ENCODE peak calls at places on chromosomes 12 and 14, in seven cellular contexts. L is neural crest cell, Z is HEK293T, S is left cardiac atrium, A is cardiac muscle cell, I is RWPE1, F is NCI-H2081. H is an unnamed sample.

GRCh38 chr14:69996197-69996596 is 117.0 kb downstream of the SMOC1 start:
- DNase-seq in L (no peak), Z (no peak), S (no peak), A (peak; percentile 36), I (peak; percentile 79), F (no peak), H (no peak)

GRCh38 chr12:131830335-131831020 is 2.3 kb downstream of the MMP17 start:
- DNase-seq in L (peak; percentile 76), Z (peak; percentile 72), S (peak; percentile 82), A (peak; percentile 93), I (peak; percentile 63), F (peak; percentile 74), H (peak; percentile 40)

GRCh38 chr12:120466560-120467315 is 2.8 kb downstream of the SRSF9 start:
- DNase-seq in L (peak; percentile 55), Z (no peak), S (no peak), A (peak; percentile 59), I (no peak), F (peak; percentile 26), H (no peak)

GRCh38 chr12:119182701-119183493 is 4.2 kb downstream of the HSPB8 start:
- DNase-seq in L (no peak), Z (no peak), S (peak; percentile 45), A (peak; percentile 85), I (no peak), F (no peak), H (no peak)

GRCh38 chr12:121218588-121219352 is 8.8 kb downstream of the P2RX4 start:
- DNase-seq in L (no peak), Z (no peak), S (no peak), A (no peak), I (no peak), F (no peak), H (no peak)

GRCh38 chr12:99611117-99611516 is 36.4 kb upstream of the GARIN6 start:
- DNase-seq in L (no peak), Z (no peak), S (no peak), A (peak; percentile 4), I (no peak), F (no peak), H (no peak)

GRCh38 chr14:105357626-105358025 is 40.7 kb upstream of the TEX22 start:
- DNase-seq in L (no peak), Z (no peak), S (peak; percentile 24), A (no peak), I (no peak), F (no peak), H (no peak)

GRCh38 chr12:4809449-4810218 is 89.4 kb downstream of the GALNT8 start:
- DNase-seq in L (peak; percentile 25), Z (peak; percentile 18), S (peak; percentile 24), A (no peak), I (no peak), F (no peak), H (no peak)

GRCh38 chr12:40104461-40105264 is 1.2 kb downstream of the SLC2A13 start:
- DNase-seq in L (no peak), Z (peak; percentile 23), S (no peak), A (peak; percentile 14), I (peak; percentile 4), F (no peak), H (no peak)

GRCh38 chr14:88289214-88289613 is 33.9 kb downstream of the KCNK10 start:
- DNase-seq in L (no peak), Z (no peak), S (no peak), A (peak; percentile 18), I (peak; percentile 11), F (no peak), H (no peak)

GRCh38 chr12:112035219-112035765 is 22.1 kb downstream of the ERP29 start:
- DNase-seq in L (no peak), Z (no peak), S (no peak), A (no peak), I (no peak), F (no peak), H (no peak)